ENCODE peak calls at places on chromosomes 13 and 19, in six cellular contexts. L is SK-N-SH, Q is hepatocyte, W is GM23338, O is PC-3, A is HCT116. R is an unnamed sample. For H3K9me2 and H3K27me3, the result is how much of the 10 kb centered on the place peaks cover.

GRCh38 chr13:91710733-91711132 is 312.3 kb downstream of the GPC5 start:
- DNase-seq in L (no peak), Q (no peak), W (no peak), O (no peak), A (no peak), R (no peak)

GRCh38 chr13:101424381-101425155 is 8.3 kb upstream of the NALCN start:
- DNase-seq in L (no peak), Q (no peak), W (no peak), O (peak), A (no peak), R (no peak)

GRCh38 chr13:33799950-33800592 is 17.9 kb upstream of the RFC3 start:
- DNase-seq in L (peak), Q (peak), W (peak), O (peak), A (peak), R (no peak)

GRCh38 chr13:94188173-94188869 is 291.2 kb downstream of the DCT start:
- DNase-seq in L (no peak), Q (no peak), W (peak), O (no peak), A (no peak), R (no peak)

GRCh38 chr13:91722267-91722884 is 324.0 kb downstream of the GPC5 start:
- DNase-seq in L (peak), Q (peak), W (peak), O (peak), A (no peak), R (peak)

GRCh38 chr13:109785892-109786450 is 412 bp downstream of the IRS2 start:
- DNase-seq in L (peak), Q (peak), W (peak), O (no peak), A (no peak), R (peak)

GRCh38 chr19:17048885-17049453 is 22.4 kb upstream of the CPAMD8 start:
- DNase-seq in L (no peak), Q (no peak), W (no peak), O (no peak), A (no peak), R (no peak)

GRCh38 chr13:48950507-48950886 is 25.2 kb upstream of the FNDC3A start:
- DNase-seq in L (no peak), Q (no peak), W (no peak), O (peak), A (peak), R (no peak)

GRCh38 chr13:39038569-39038898 is 278 bp downstream of the NHLRC3 start:
- DNase-seq in L (no peak), Q (no peak), W (no peak), O (peak), A (no peak), R (peak)

GRCh38 chr13:106277483-106278154 is 257.8 kb downstream of the EFNB2 start:
- DNase-seq in L (no peak), Q (no peak), W (no peak), O (no peak), A (no peak), R (no peak)

GRCh38 chr13:34926513-34926912 is 15.6 kb upstream of the NBEA start:
- DNase-seq in L (no peak), Q (peak), W (peak), O (peak), A (no peak), R (no peak)

GRCh38 chr13:67231481-67231940 is 1.4 kb upstream of the PCDH9 start:
- DNase-seq in L (no peak), Q (no peak), W (no peak), O (no peak), A (no peak), R (no peak)

GRCh38 chr19:50607388-50607787 is 32.3 kb downstream of the SYT3 start:
- DNase-seq in L (no peak), Q (no peak), W (no peak), O (no peak), A (no peak), R (no peak)

GRCh38 chr13:33918199-33918932 is 100.4 kb downstream of the RFC3 start:
- DNase-seq in L (no peak), Q (no peak), W (no peak), O (peak), A (no peak), R (no peak)

GRCh38 chr13:32938907-32939306 is 77.3 kb upstream of the KL start:
- DNase-seq in L (no peak), Q (no peak), W (no peak), O (peak), A (no peak), R (no peak)

GRCh38 chr19:16575282-16575681 is 3.1 kb upstream of the SLC35E1 start:
- DNase-seq in L (no peak), Q (no peak), W (no peak), O (no peak), A (no peak), R (no peak)

GRCh38 chr13:100826441-100826840 is 151.8 kb upstream of the TMTC4 start:
- DNase-seq in L (no peak), Q (no peak), W (no peak), O (no peak), A (no peak), R (peak)

GRCh38 chr19:7866399-7867091 is 7.6 kb downstream of the PRR36 start:
- DNase-seq in L (no peak), Q (no peak), W (no peak), O (no peak), A (no peak), R (no peak)

GRCh38 chr13:114105351-114106225 is 26.8 kb downstream of the RASA3 start:
- DNase-seq in L (peak), Q (no peak), W (no peak), O (no peak), A (no peak), R (no peak)

GRCh38 chr19:754530-754929 is 3.6 kb downstream of the MISP start:
- DNase-seq in L (no peak), Q (no peak), W (no peak), O (no peak), A (no peak), R (no peak)

GRCh38 chr13:103403148-103403740 is 337.0 kb upstream of the SLC10A2 start:
- DNase-seq in L (no peak), Q (peak), W (no peak), O (peak), A (no peak), R (no peak)

GRCh38 chr13:85241045-85241444 is 558.2 kb downstream of the SLITRK6 start:
- DNase-seq in L (no peak), Q (no peak), W (no peak), O (peak), A (peak), R (no peak)

GRCh38 chr13:106986033-106986484 is 418.1 kb upstream of the ARGLU1 start:
- DNase-seq in L (no peak), Q (peak), W (peak), O (no peak), A (no peak), R (no peak)

GRCh38 chr13:105333416-105333815 is 1202.0 kb downstream of the EFNB2 start:
- DNase-seq in L (no peak), Q (no peak), W (no peak), O (no peak), A (no peak), R (no peak)

GRCh38 chr19:45061965-45062364 is 14.3 kb downstream of the ZNF296 start:
- DNase-seq in L (peak), Q (no peak), W (no peak), O (no peak), A (no peak), R (no peak)

GRCh38 chr13:97826421-97826965 is 127.0 kb upstream of the IPO5 start:
- DNase-seq in L (no peak), Q (no peak), W (no peak), O (no peak), A (no peak), R (no peak)

GRCh38 chr13:50162001-50162400 is 146.8 kb downstream of the KCNRG start:
- DNase-seq in L (no peak), Q (peak), W (no peak), O (no peak), A (no peak), R (no peak)

GRCh38 chr19:47511128-47511517 is 3.7 kb downstream of the NAPA start:
- DNase-seq in L (no peak), Q (no peak), W (no peak), O (no peak), A (no peak), R (no peak)

GRCh38 chr13:47326061-47326460 is 429.2 kb upstream of the HTR2A start:
- DNase-seq in L (no peak), Q (no peak), W (no peak), O (no peak), A (no peak), R (no peak)

GRCh38 chr19:3099347-3100145 is 5.4 kb downstream of the GNA11 start:
- DNase-seq in L (no peak), Q (no peak), W (no peak), O (no peak), A (no peak), R (no peak)

GRCh38 chr19:38209671-38210457 is 14.2 kb downstream of the DPF1 start:
- DNase-seq in L (peak), Q (peak), W (peak), O (no peak), A (no peak), R (no peak)

GRCh38 chr19:3073931-3074595 is 11.8 kb upstream of the TLE5 start:
- DNase-seq in L (peak), Q (no peak), W (peak), O (no peak), A (no peak), R (no peak)

GRCh38 chr13:43730642-43731041 is 56.1 kb downstream of the ENOX1 start:
- DNase-seq in L (no peak), Q (peak), W (no peak), O (no peak), A (no peak), R (no peak)

GRCh38 chr13:42101821-42102580 is 53.6 kb downstream of the DGKH start:
- DNase-seq in L (no peak), Q (no peak), W (no peak), O (no peak), A (no peak), R (peak)

GRCh38 chr19:14102102-14102696 is 11.6 kb upstream of the SAMD1 start:
- DNase-seq in L (no peak), Q (no peak), W (no peak), O (peak), A (no peak), R (peak)
- H3K9me2 ChIP-seq in L (under half), Q (under half), W (under half), O (under half), A (under half), R (under half)

GRCh38 chr19:42151735-42152134 is 19.5 kb upstream of the POU2F2 start:
- DNase-seq in L (peak), Q (no peak), W (no peak), O (no peak), A (no peak), R (no peak)

GRCh38 chr19:42148270-42148669 is 16.0 kb upstream of the POU2F2 start:
- DNase-seq in L (no peak), Q (no peak), W (no peak), O (no peak), A (no peak), R (no peak)

GRCh38 chr19:42150940-42151339 is 18.7 kb upstream of the POU2F2 start:
- DNase-seq in L (peak), Q (no peak), W (peak), O (no peak), A (no peak), R (no peak)

GRCh38 chr19:42150353-42150752 is 18.1 kb upstream of the POU2F2 start:
- DNase-seq in L (peak), Q (no peak), W (no peak), O (no peak), A (no peak), R (no peak)

GRCh38 chr19:42149447-42150202 is 17.4 kb upstream of the POU2F2 start:
- DNase-seq in L (peak), Q (no peak), W (peak), O (no peak), A (no peak), R (no peak)
- H3K27me3 ChIP-seq in L (under half), Q (under half), W (under half), O (under half), A (under half), R (half or more)

DNA sequence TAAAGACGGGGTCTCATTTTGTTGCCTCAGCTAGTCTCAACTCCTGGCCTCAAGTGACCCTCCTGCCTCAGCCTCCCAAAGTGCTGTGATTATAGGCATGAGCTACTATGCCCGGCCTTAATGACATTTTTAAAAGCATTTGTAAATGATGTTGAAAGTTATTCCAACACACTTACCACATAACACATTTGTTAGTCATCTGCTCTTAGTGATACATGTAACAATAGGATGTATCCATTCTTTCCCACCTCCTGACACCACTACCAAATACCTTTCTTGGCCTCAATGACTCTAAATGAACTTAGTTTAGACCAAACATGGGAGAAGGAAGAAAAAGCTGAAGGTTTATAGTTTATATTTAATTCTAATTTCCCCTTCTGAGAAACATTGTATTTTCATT is 59.8 kb upstream of the MEDAG start:
- DNase-seq in L (no peak), Q (no peak), W (no peak), O (no peak), A (no peak), R (no peak)
- H3K9me2 ChIP-seq in L (under half), Q (under half), W (under half), O (under half), A (under half), R (under half)

GRCh38 chr13:24747248-24748151 is 16.5 kb upstream of the RNF17 start:
- DNase-seq in L (no peak), Q (peak), W (peak), O (no peak), A (no peak), R (peak)

GRCh38 chr13:24745516-24745860 is 18.5 kb upstream of the RNF17 start:
- DNase-seq in L (no peak), Q (no peak), W (peak), O (no peak), A (no peak), R (no peak)

GRCh38 chr13:24745861-24746617 is 17.9 kb upstream of the RNF17 start:
- DNase-seq in L (no peak), Q (no peak), W (peak), O (no peak), A (no peak), R (no peak)

GRCh38 chr13:24744247-24744646 is 19.7 kb upstream of the RNF17 start:
- DNase-seq in L (no peak), Q (no peak), W (no peak), O (no peak), A (no peak), R (no peak)

GRCh38 chr13:24746618-24747247 is 17.2 kb upstream of the RNF17 start:
- DNase-seq in L (no peak), Q (peak), W (peak), O (no peak), A (no peak), R (no peak)
- H3K27me3 ChIP-seq in L (under half), Q (half or more), W (half or more), O (under half), A (under half), R (under half)

GRCh38 chr19:40928859-40929258 is 46.8 kb upstream of the CYP2A7 start:
- DNase-seq in L (no peak), Q (peak), W (no peak), O (no peak), A (no peak), R (no peak)

GRCh38 chr19:40927567-40927966 is 45.5 kb upstream of the CYP2A7 start:
- DNase-seq in L (no peak), Q (no peak), W (no peak), O (no peak), A (no peak), R (no peak)

GRCh38 chr19:40936755-40937154 is 54.3 kb upstream of the CYP2B6 start:
- DNase-seq in L (no peak), Q (no peak), W (no peak), O (no peak), A (no peak), R (no peak)

GRCh38 chr19:40933025-40933424 is 51.0 kb upstream of the CYP2A7 start:
- DNase-seq in L (no peak), Q (no peak), W (peak), O (peak), A (no peak), R (no peak)

GRCh38 chr19:40932008-40932959 is 50.3 kb upstream of the CYP2A7 start:
- DNase-seq in L (no peak), Q (peak), W (no peak), O (no peak), A (no peak), R (no peak)
- H3K9me2 ChIP-seq in L (under half), Q (under half), W (under half), O (under half), A (under half), R (under half)

DNA sequence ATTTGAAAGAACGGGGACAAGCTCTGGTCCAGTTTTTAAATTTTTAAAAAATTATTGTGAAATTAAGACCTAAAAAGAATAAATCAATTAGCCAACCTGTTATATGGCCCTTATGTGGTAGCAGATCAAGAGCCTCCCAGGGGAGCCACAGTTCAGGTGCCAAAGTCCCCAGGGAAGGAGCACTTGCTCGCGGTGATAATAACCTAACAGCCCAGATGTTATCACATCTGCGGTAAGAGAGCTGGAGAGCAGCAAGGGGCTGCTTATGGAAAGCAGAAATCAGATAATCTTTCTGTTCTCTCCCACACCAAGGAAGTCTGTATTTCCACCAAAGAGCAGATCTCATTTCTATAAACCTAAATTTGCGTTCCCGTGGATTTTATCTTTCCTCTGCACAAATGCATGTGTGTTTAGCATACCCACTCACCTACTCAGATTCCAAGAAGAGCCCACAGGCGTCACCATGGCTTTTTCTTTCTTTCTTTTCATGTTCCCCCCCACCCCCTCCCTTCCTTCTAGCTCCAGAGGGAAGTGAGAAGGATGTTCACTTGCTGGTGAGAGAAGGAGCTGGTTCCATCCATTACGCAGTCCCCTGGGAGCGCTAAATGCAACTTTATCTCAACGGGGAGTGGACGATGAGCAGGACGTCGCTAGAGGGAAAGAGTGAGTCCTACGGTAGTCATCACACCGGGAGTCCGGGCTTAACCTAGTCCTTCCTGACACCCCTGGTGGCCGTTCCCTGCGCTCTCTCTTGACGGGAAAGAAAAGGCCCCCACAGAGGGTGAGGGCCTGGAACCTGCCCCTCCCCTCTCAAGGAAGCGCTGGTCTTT is 1.6 kb upstream of the POU4F1 start:
- DNase-seq in L (peak), Q (no peak), W (peak), O (no peak), A (no peak), R (no peak)
- H3K27me3 ChIP-seq in L (half or more), Q (half or more), W (half or more), O (under half), A (under half), R (under half)